ENCODE peak calls at places on chromosomes 1 and 21, in five cellular contexts. One of them, this sample, is unnamed.

GRCh38 chr1:66809736-66810326 is 8.8 kb upstream of the INSL5 start:
- DNase-seq in effector memory CD4-positive, alpha-beta T cell: no peak
- DNase-seq in NCI-H1092: no peak
- DNase-seq in brain microvascular endothelial cell: peak
- DNase-seq in body of pancreas: no peak
- DNase-seq in this sample: no peak

GRCh38 chr1:156281281-156282142 is 1.1 kb downstream of the SMG5 start:
- DNase-seq in effector memory CD4-positive, alpha-beta T cell: no peak
- DNase-seq in NCI-H1092: no peak
- DNase-seq in brain microvascular endothelial cell: peak
- DNase-seq in body of pancreas: peak
- DNase-seq in this sample: no peak

GRCh38 chr1:182428043-182428442 is 21.9 kb upstream of the RGSL1 start:
- DNase-seq in effector memory CD4-positive, alpha-beta T cell: no peak
- DNase-seq in NCI-H1092: no peak
- DNase-seq in brain microvascular endothelial cell: no peak
- DNase-seq in body of pancreas: no peak
- DNase-seq in this sample: no peak

GRCh38 chr1:228901936-228902681 is 166.8 kb downstream of the RHOU start:
- DNase-seq in effector memory CD4-positive, alpha-beta T cell: no peak
- DNase-seq in NCI-H1092: no peak
- DNase-seq in brain microvascular endothelial cell: no peak
- DNase-seq in body of pancreas: no peak
- DNase-seq in this sample: no peak

GRCh38 chr1:240091614-240092300 is at the start of gene FMN2:
- DNase-seq in effector memory CD4-positive, alpha-beta T cell: no peak
- DNase-seq in NCI-H1092: peak
- DNase-seq in brain microvascular endothelial cell: peak
- DNase-seq in body of pancreas: no peak
- DNase-seq in this sample: no peak

GRCh38 chr1:76274302-76274701 is 199.8 kb downstream of the ST6GALNAC3 start:
- DNase-seq in effector memory CD4-positive, alpha-beta T cell: no peak
- DNase-seq in NCI-H1092: no peak
- DNase-seq in brain microvascular endothelial cell: no peak
- DNase-seq in body of pancreas: no peak
- DNase-seq in this sample: no peak

GRCh38 chr1:44707959-44708831 is 22.8 kb downstream of the RNU5D-1 start:
- DNase-seq in effector memory CD4-positive, alpha-beta T cell: no peak
- DNase-seq in NCI-H1092: no peak
- DNase-seq in brain microvascular endothelial cell: peak
- DNase-seq in body of pancreas: peak
- DNase-seq in this sample: peak

GRCh38 chr1:61518670-61519400 is 206.1 kb downstream of the TM2D1 start:
- DNase-seq in effector memory CD4-positive, alpha-beta T cell: no peak
- DNase-seq in NCI-H1092: no peak
- DNase-seq in brain microvascular endothelial cell: no peak
- DNase-seq in body of pancreas: no peak
- DNase-seq in this sample: no peak

GRCh38 chr21:43762303-43763128 is 13.6 kb downstream of the CSTB start:
- DNase-seq in effector memory CD4-positive, alpha-beta T cell: no peak
- DNase-seq in NCI-H1092: no peak
- DNase-seq in brain microvascular endothelial cell: no peak
- DNase-seq in body of pancreas: peak
- DNase-seq in this sample: no peak

GRCh38 chr1:245079021-245079609 is 75.7 kb upstream of the KIF26B start:
- DNase-seq in effector memory CD4-positive, alpha-beta T cell: no peak
- DNase-seq in NCI-H1092: no peak
- DNase-seq in brain microvascular endothelial cell: peak
- DNase-seq in body of pancreas: no peak
- DNase-seq in this sample: peak

GRCh38 chr1:218880484-218881060 is 293.1 kb upstream of the LYPLAL1 start:
- DNase-seq in effector memory CD4-positive, alpha-beta T cell: no peak
- DNase-seq in NCI-H1092: no peak
- DNase-seq in brain microvascular endothelial cell: no peak
- DNase-seq in body of pancreas: no peak
- DNase-seq in this sample: no peak

GRCh38 chr1:51192213-51192843 is 43.7 kb upstream of the RNF11 start:
- DNase-seq in effector memory CD4-positive, alpha-beta T cell: peak
- DNase-seq in NCI-H1092: peak
- DNase-seq in brain microvascular endothelial cell: peak
- DNase-seq in body of pancreas: peak
- DNase-seq in this sample: peak

GRCh38 chr1:226619031-226619430 is 70.5 kb downstream of the STUM start:
- DNase-seq in effector memory CD4-positive, alpha-beta T cell: no peak
- DNase-seq in NCI-H1092: no peak
- DNase-seq in brain microvascular endothelial cell: no peak
- DNase-seq in body of pancreas: no peak
- DNase-seq in this sample: no peak

GRCh38 chr1:200372095-200372884 is 37.5 kb downstream of the ZNF281 start:
- DNase-seq in effector memory CD4-positive, alpha-beta T cell: no peak
- DNase-seq in NCI-H1092: no peak
- DNase-seq in brain microvascular endothelial cell: peak
- DNase-seq in body of pancreas: peak
- DNase-seq in this sample: peak

GRCh38 chr1:171616586-171616985 is 5.5 kb upstream of the MYOCOS start:
- DNase-seq in effector memory CD4-positive, alpha-beta T cell: no peak
- DNase-seq in NCI-H1092: no peak
- DNase-seq in brain microvascular endothelial cell: no peak
- DNase-seq in body of pancreas: no peak
- DNase-seq in this sample: no peak

GRCh38 chr21:25813917-25814316 is 79.1 kb downstream of the GABPA start:
- DNase-seq in effector memory CD4-positive, alpha-beta T cell: no peak
- DNase-seq in NCI-H1092: no peak
- DNase-seq in brain microvascular endothelial cell: no peak
- DNase-seq in body of pancreas: no peak
- DNase-seq in this sample: no peak

GRCh38 chr21:34996304-34997081 is 52.6 kb downstream of the RUNX1 start:
- DNase-seq in effector memory CD4-positive, alpha-beta T cell: no peak
- DNase-seq in NCI-H1092: no peak
- DNase-seq in brain microvascular endothelial cell: no peak
- DNase-seq in body of pancreas: peak
- DNase-seq in this sample: no peak

GRCh38 chr1:86018311-86018923 is 138.2 kb downstream of the COL24A1 start:
- DNase-seq in effector memory CD4-positive, alpha-beta T cell: no peak
- DNase-seq in NCI-H1092: peak
- DNase-seq in brain microvascular endothelial cell: peak
- DNase-seq in body of pancreas: peak
- DNase-seq in this sample: peak

GRCh38 chr1:169576934-169577331 is 9.3 kb downstream of the F5 start:
- DNase-seq in effector memory CD4-positive, alpha-beta T cell: no peak
- DNase-seq in NCI-H1092: no peak
- DNase-seq in brain microvascular endothelial cell: no peak
- DNase-seq in body of pancreas: no peak
- DNase-seq in this sample: no peak

GRCh38 chr1:60848583-60849188 is 233.7 kb upstream of the NFIA start:
- DNase-seq in effector memory CD4-positive, alpha-beta T cell: no peak
- DNase-seq in NCI-H1092: no peak
- DNase-seq in brain microvascular endothelial cell: peak
- DNase-seq in body of pancreas: no peak
- DNase-seq in this sample: peak

GRCh38 chr1:211518330-211519289 is 26.6 kb upstream of the RD3 start:
- DNase-seq in effector memory CD4-positive, alpha-beta T cell: no peak
- DNase-seq in NCI-H1092: no peak
- DNase-seq in brain microvascular endothelial cell: no peak
- DNase-seq in body of pancreas: no peak
- DNase-seq in this sample: no peak

GRCh38 chr1:111249960-111250359 is 22.4 kb downstream of the CHI3L2 start:
- DNase-seq in effector memory CD4-positive, alpha-beta T cell: no peak
- DNase-seq in NCI-H1092: no peak
- DNase-seq in brain microvascular endothelial cell: no peak
- DNase-seq in body of pancreas: no peak
- DNase-seq in this sample: no peak

GRCh38 chr1:163163861-163164582 is 38.7 kb downstream of the RGS5 start:
- DNase-seq in effector memory CD4-positive, alpha-beta T cell: no peak
- DNase-seq in NCI-H1092: no peak
- DNase-seq in brain microvascular endothelial cell: peak
- DNase-seq in body of pancreas: no peak
- DNase-seq in this sample: no peak

GRCh38 chr1:107153033-107153432 is 12.2 kb downstream of the NTNG1 start:
- DNase-seq in effector memory CD4-positive, alpha-beta T cell: no peak
- DNase-seq in NCI-H1092: no peak
- DNase-seq in brain microvascular endothelial cell: no peak
- DNase-seq in body of pancreas: no peak
- DNase-seq in this sample: no peak

GRCh38 chr1:183632087-183632486 is 3.5 kb downstream of the ARPC5 start:
- DNase-seq in effector memory CD4-positive, alpha-beta T cell: no peak
- DNase-seq in NCI-H1092: no peak
- DNase-seq in brain microvascular endothelial cell: peak
- DNase-seq in body of pancreas: no peak
- DNase-seq in this sample: no peak

GRCh38 chr1:27045973-27046558 is 33.4 kb upstream of the TENT5B start:
- DNase-seq in effector memory CD4-positive, alpha-beta T cell: peak
- DNase-seq in NCI-H1092: peak
- DNase-seq in brain microvascular endothelial cell: peak
- DNase-seq in body of pancreas: peak
- DNase-seq in this sample: peak

GRCh38 chr1:152774875-152775274 is at the start of gene LCE1F:
- DNase-seq in effector memory CD4-positive, alpha-beta T cell: no peak
- DNase-seq in NCI-H1092: no peak
- DNase-seq in brain microvascular endothelial cell: no peak
- DNase-seq in body of pancreas: no peak
- DNase-seq in this sample: peak

GRCh38 chr21:23578027-23578426 is 2029.3 kb downstream of the MRPL39 start:
- DNase-seq in effector memory CD4-positive, alpha-beta T cell: no peak
- DNase-seq in NCI-H1092: no peak
- DNase-seq in brain microvascular endothelial cell: no peak
- DNase-seq in body of pancreas: no peak
- DNase-seq in this sample: no peak

GRCh38 chr21:15804247-15804985 is 74.6 kb downstream of the USP25 start:
- DNase-seq in effector memory CD4-positive, alpha-beta T cell: no peak
- DNase-seq in NCI-H1092: no peak
- DNase-seq in brain microvascular endothelial cell: no peak
- DNase-seq in body of pancreas: no peak
- DNase-seq in this sample: no peak

GRCh38 chr1:79059361-79059760 is 52.8 kb upstream of the ADGRL4 start:
- DNase-seq in effector memory CD4-positive, alpha-beta T cell: no peak
- DNase-seq in NCI-H1092: no peak
- DNase-seq in brain microvascular endothelial cell: no peak
- DNase-seq in body of pancreas: no peak
- DNase-seq in this sample: no peak

This sample was measured in HCT116.